ENCODE peak calls at places on chromosomes 12 and 14, in ten cellular contexts. E is C1 segment of cervical spinal cord, G is HT1080, W is epithelial cell of esophagus, U is endothelial cell, J is heart left ventricle, I is retinal pigment epithelial cell, O is tibial artery, F is T-helper 1 cell, M is NCI-H524 treated with DMSO at 0.1 percent for 48 hours. Z is an unnamed sample.

GRCh38 chr12:82089369-82090121 is 268.6 kb downstream of the CCDC59 start:
- DNase-seq in E (no peak), G (no peak), W (peak), U (no peak), J (no peak), I (no peak), O (no peak), F (no peak), M (no peak), Z (no peak)

GRCh38 chr12:3454780-3455179 is 36.2 kb upstream of the PRMT8 start:
- DNase-seq in E (no peak), G (no peak), W (no peak), U (no peak), J (no peak), I (no peak), O (no peak), F (no peak), M (no peak), Z (no peak)

GRCh38 chr12:71810905-71811304 is 28.7 kb upstream of the TBC1D15 start:
- DNase-seq in E (no peak), G (no peak), W (peak), U (no peak), J (no peak), I (no peak), O (no peak), F (no peak), M (no peak), Z (no peak)

GRCh38 chr14:80212025-80212402 is 710 bp upstream of the DIO2 start:
- DNase-seq in E (no peak), G (peak), W (peak), U (no peak), J (no peak), I (peak), O (no peak), F (no peak), M (no peak), Z (no peak)

GRCh38 chr14:30559638-30560071 is 697 bp downstream of the G2E3 start:
- DNase-seq in E (no peak), G (peak), W (peak), U (no peak), J (no peak), I (no peak), O (no peak), F (no peak), M (peak), Z (no peak)

GRCh38 chr14:103140316-103141109 is 17.3 kb downstream of the TNFAIP2 start:
- DNase-seq in E (no peak), G (no peak), W (peak), U (no peak), J (no peak), I (no peak), O (no peak), F (no peak), M (peak), Z (no peak)

GRCh38 chr12:52203126-52203921 is 11.5 kb upstream of the KRT80 start:
- DNase-seq in E (peak), G (peak), W (peak), U (no peak), J (peak), I (no peak), O (peak), F (no peak), M (no peak), Z (peak)

GRCh38 chr12:2963760-2964292 is 4.6 kb downstream of the TEAD4 start:
- DNase-seq in E (no peak), G (peak), W (no peak), U (peak), J (peak), I (no peak), O (no peak), F (no peak), M (no peak), Z (no peak)

GRCh38 chr12:10256064-10256463 is 43.4 kb downstream of the GABARAPL1 start:
- DNase-seq in E (no peak), G (no peak), W (no peak), U (no peak), J (no peak), I (no peak), O (no peak), F (no peak), M (no peak), Z (no peak)

GRCh38 chr12:108616941-108617858 is 16.5 kb downstream of the SELPLG start:
- DNase-seq in E (peak), G (peak), W (no peak), U (no peak), J (peak), I (no peak), O (peak), F (peak), M (no peak), Z (no peak)

GRCh38 chr12:93109794-93110203 is 180.7 kb upstream of the EEA1 start:
- DNase-seq in E (no peak), G (no peak), W (peak), U (no peak), J (no peak), I (no peak), O (no peak), F (no peak), M (no peak), Z (no peak)

GRCh38 chr12:122086641-122087285 is 8.2 kb downstream of the MLXIP start:
- DNase-seq in E (no peak), G (no peak), W (no peak), U (no peak), J (no peak), I (no peak), O (no peak), F (no peak), M (no peak), Z (no peak)

GRCh38 chr14:104081951-104082464 is 3.5 kb upstream of the ASPG start:
- DNase-seq in E (no peak), G (no peak), W (no peak), U (no peak), J (no peak), I (no peak), O (no peak), F (no peak), M (no peak), Z (no peak)

GRCh38 chr12:66708704-66709443 is 30.0 kb upstream of the GRIP1 start:
- DNase-seq in E (no peak), G (peak), W (peak), U (no peak), J (no peak), I (no peak), O (no peak), F (no peak), M (no peak), Z (no peak)

GRCh38 chr14:100775831-100776591 is 49.3 kb downstream of the DLK1 start:
- DNase-seq in E (no peak), G (no peak), W (no peak), U (no peak), J (no peak), I (no peak), O (no peak), F (no peak), M (no peak), Z (no peak)

GRCh38 chr12:14384783-14385638 is 19.5 kb downstream of the ATF7IP start:
- DNase-seq in E (peak), G (peak), W (peak), U (peak), J (peak), I (peak), O (peak), F (peak), M (peak), Z (peak)

GRCh38 chr14:58808828-58809227 is 171.1 kb downstream of the DACT1 start:
- DNase-seq in E (no peak), G (no peak), W (peak), U (no peak), J (no peak), I (peak), O (peak), F (no peak), M (no peak), Z (no peak)

GRCh38 chr14:68695326-68695768 is 97.5 kb downstream of the ZFP36L1 start:
- DNase-seq in E (no peak), G (peak), W (peak), U (no peak), J (peak), I (peak), O (peak), F (no peak), M (no peak), Z (no peak)

GRCh38 chr14:45990252-45990651 is 661.3 kb downstream of the RPL10L start:
- DNase-seq in E (no peak), G (no peak), W (peak), U (no peak), J (no peak), I (no peak), O (no peak), F (no peak), M (no peak), Z (no peak)

GRCh38 chr12:71426648-71427047 is 12.9 kb upstream of the LGR5 start:
- DNase-seq in E (no peak), G (peak), W (peak), U (no peak), J (no peak), I (peak), O (no peak), F (no peak), M (no peak), Z (no peak)

GRCh38 chr14:49586673-49587460 is 687 bp upstream of the RPS29 start:
- DNase-seq in E (no peak), G (peak), W (peak), U (peak), J (no peak), I (no peak), O (no peak), F (no peak), M (peak), Z (no peak)

GRCh38 chr12:66268562-66268961 is 33.7 kb upstream of the HELB start:
- DNase-seq in E (no peak), G (no peak), W (peak), U (no peak), J (no peak), I (no peak), O (no peak), F (no peak), M (no peak), Z (no peak)

GRCh38 chr14:52918486-52918885 is 32.4 kb downstream of the FERMT2 start:
- DNase-seq in E (no peak), G (peak), W (peak), U (no peak), J (no peak), I (no peak), O (no peak), F (no peak), M (no peak), Z (no peak)

GRCh38 chr14:104100171-104101085 is 14.9 kb downstream of the ASPG start:
- DNase-seq in E (no peak), G (no peak), W (peak), U (no peak), J (peak), I (no peak), O (no peak), F (no peak), M (no peak), Z (no peak)

GRCh38 chr12:12039897-12040296 is 30.8 kb upstream of the BCL2L14 start:
- DNase-seq in E (no peak), G (no peak), W (no peak), U (no peak), J (no peak), I (no peak), O (no peak), F (no peak), M (no peak), Z (no peak)

GRCh38 chr12:115491851-115492250 is 785.6 kb downstream of the MED13L start:
- DNase-seq in E (no peak), G (no peak), W (no peak), U (no peak), J (no peak), I (no peak), O (no peak), F (no peak), M (no peak), Z (no peak)

GRCh38 chr14:38791862-38792261 is 311.2 kb downstream of the SEC23A start:
- DNase-seq in E (no peak), G (no peak), W (no peak), U (no peak), J (no peak), I (no peak), O (no peak), F (no peak), M (no peak), Z (no peak)

GRCh38 chr14:77663289-77663688 is 44.5 kb downstream of the ALKBH1 start:
- DNase-seq in E (no peak), G (peak), W (peak), U (no peak), J (no peak), I (no peak), O (no peak), F (no peak), M (no peak), Z (no peak)

GRCh38 chr14:81231540-81231939 is 10.8 kb upstream of the GTF2A1 start:
- DNase-seq in E (no peak), G (no peak), W (no peak), U (no peak), J (no peak), I (no peak), O (no peak), F (no peak), M (no peak), Z (no peak)

GRCh38 chr12:132427177-132427725 is 62.7 kb upstream of the FBRSL1 start:
- DNase-seq in E (no peak), G (no peak), W (no peak), U (no peak), J (no peak), I (no peak), O (no peak), F (no peak), M (no peak), Z (no peak)

GRCh38 chr12:110922652-110923051 is 2.3 kb upstream of the MYL2 start:
- DNase-seq in E (no peak), G (no peak), W (no peak), U (no peak), J (no peak), I (no peak), O (no peak), F (no peak), M (no peak), Z (no peak)

GRCh38 chr12:31322651-31323248 is 3.2 kb downstream of the SINHCAF start:
- DNase-seq in E (no peak), G (peak), W (peak), U (no peak), J (no peak), I (no peak), O (no peak), F (no peak), M (no peak), Z (no peak)

GRCh38 chr12:80412343-80412953 is 31.6 kb upstream of the PTPRQ start:
- DNase-seq in E (no peak), G (peak), W (peak), U (no peak), J (no peak), I (no peak), O (no peak), F (no peak), M (peak), Z (no peak)

GRCh38 chr12:57890191-57891120 is 43.9 kb upstream of the CTDSP2 start:
- DNase-seq in E (no peak), G (peak), W (peak), U (no peak), J (no peak), I (no peak), O (no peak), F (no peak), M (no peak), Z (no peak)